ENCODE peak calls at places on chromosome 18, in four cellular contexts. J is aorta, T is T-helper 2 cell, Z is AG04450. G is an unnamed sample.

GRCh38 chr18:75433098-75433497 is 5.6 kb upstream of the SMIM21 start:
- DNase-seq in J (no peak), Z (no peak), T (no peak), G (no peak)

GRCh38 chr18:79416677-79417052 is 20.9 kb downstream of the NFATC1 start:
- DNase-seq in J (peak), T (no peak), Z (no peak), G (no peak)

GRCh38 chr18:3794537-3795348 is 344.8 kb downstream of the TGIF1 start:
- DNase-seq in Z (peak), J (no peak), T (no peak), G (no peak)

GRCh38 chr18:50013363-50014138 is 181.4 kb downstream of the MYO5B start:
- DNase-seq in T (no peak), Z (no peak), J (no peak), G (no peak)

GRCh38 chr18:71529708-71530303 is 1014.3 kb downstream of the CBLN2 start:
- DNase-seq in Z (peak), T (no peak), J (no peak), G (no peak)

GRCh38 chr18:48136051-48136543 is 205.6 kb upstream of the SMAD2 start:
- DNase-seq in J (peak), T (no peak), Z (no peak), G (no peak)

GRCh38 chr18:56770873-56771272 is 119.7 kb downstream of the WDR7 start:
- DNase-seq in Z (peak), T (no peak), J (no peak), G (no peak)

GRCh38 chr18:8766576-8767253 is 61.4 kb downstream of the MTCL1 start:
- DNase-seq in Z (no peak), T (no peak), J (no peak), G (no peak)

GRCh38 chr18:8389391-8390340 is 219.6 kb upstream of the RAB12 start:
- DNase-seq in J (peak), Z (peak), T (no peak), G (no peak)

GRCh38 chr18:36354989-36355388 is 57.5 kb downstream of the FHOD3 start:
- DNase-seq in J (no peak), T (no peak), Z (no peak), G (no peak)

GRCh38 chr18:22170421-22171262 is 1.3 kb downstream of the GATA6 start:
- DNase-seq in J (peak), Z (peak), T (no peak), G (no peak)

GRCh38 chr18:10732990-10733389 is 207.2 kb downstream of the NAPG start:
- DNase-seq in T (no peak), J (no peak), Z (no peak), G (no peak)

GRCh38 chr18:70781860-70782453 is 493.1 kb downstream of the SOCS6 start:
- DNase-seq in J (no peak), Z (peak), T (no peak), G (peak)

GRCh38 chr18:13415736-13416135 is 197.2 kb downstream of the LDLRAD4 start:
- DNase-seq in T (no peak), Z (no peak), J (no peak), G (no peak)

GRCh38 chr18:24809173-24809955 is 348.9 kb downstream of the HRH4 start:
- DNase-seq in Z (no peak), J (no peak), T (no peak), G (no peak)

GRCh38 chr18:68428666-68429065 is 286.2 kb downstream of the TMX3 start:
- DNase-seq in Z (no peak), T (no peak), J (no peak), G (no peak)

GRCh38 chr18:62637807-62638687 is 77.3 kb upstream of the PHLPP1 start:
- DNase-seq in T (no peak), J (no peak), Z (no peak), G (peak)

GRCh38 chr18:48947583-48947982 is 3.2 kb downstream of the SMAD7 start:
- DNase-seq in J (peak), T (no peak), Z (no peak), G (no peak)

GRCh38 chr18:47595816-47596501 is 334.5 kb downstream of the SMAD2 start:
- DNase-seq in T (no peak), J (no peak), Z (no peak), G (no peak)

GRCh38 chr18:79545714-79546113 is 133.9 kb upstream of the CTDP1 start:
- DNase-seq in Z (no peak), J (peak), T (no peak), G (no peak)